ENCODE peak calls at places on chromosomes 4 and X, in eight cellular contexts. P is CD8-positive, alpha-beta T cell; W is hepatocyte; D is A549; F is uterus; Z is sigmoid colon; T is NB4; C is fibroblast of pulmonary artery. Y is an unnamed sample.

GRCh38 chrX:74534569-74535038 is 79.8 kb downstream of the RLIM start:
- DNase-seq in P (no peak), W (no peak), D (no peak), F (no peak), Z (no peak), T (peak; percentile 79), C (no peak), Y (peak; percentile 31)

GRCh38 chr4:876780-877179 is 50.9 kb upstream of the CPLX1 start:
- DNase-seq in P (no peak), W (no peak), D (no peak), F (no peak), Z (no peak), T (peak; percentile 44), C (no peak), Y (no peak)

GRCh38 chr4:108215055-108215454 is 46.3 kb upstream of the LEF1 start:
- DNase-seq in P (no peak), W (peak; percentile 35), D (no peak), F (no peak), Z (no peak), T (no peak), C (no peak), Y (no peak)

GRCh38 chr4:159540501-159540900 is 437.6 kb downstream of the RAPGEF2 start:
- DNase-seq in P (no peak), W (no peak), D (no peak), F (no peak), Z (no peak), T (no peak), C (no peak), Y (no peak)

GRCh38 chrX:102976793-102977495 is 39.9 kb downstream of the RAB40AL start:
- DNase-seq in P (no peak), W (no peak), D (no peak), F (no peak), Z (no peak), T (peak; percentile 88), C (peak; percentile 2), Y (peak; percentile 72)

GRCh38 chr4:7812191-7812860 is 127.3 kb downstream of the AFAP1 start:
- DNase-seq in P (no peak), W (no peak), D (no peak), F (no peak), Z (peak; percentile 47), T (no peak), C (peak; percentile 27), Y (no peak)

GRCh38 chr4:8355864-8356565 is 84.5 kb downstream of the ACOX3 start:
- DNase-seq in P (no peak), W (no peak), D (no peak), F (peak; percentile 27), Z (peak; percentile 77), T (no peak), C (peak; percentile 57), Y (peak; percentile 32)

GRCh38 chr4:142406917-142407501 is 439.1 kb downstream of the INPP4B start:
- DNase-seq in P (no peak), W (no peak), D (no peak), F (no peak), Z (no peak), T (no peak), C (no peak), Y (peak; percentile 30)

GRCh38 chr4:88230953-88231835 is 53.2 kb downstream of the PPM1K start:
- DNase-seq in P (no peak), W (no peak), D (no peak), F (peak; percentile 49), Z (no peak), T (no peak), C (peak; percentile 38), Y (peak; percentile 39)

GRCh38 chr4:137156807-137157206 is 375.5 kb downstream of the PCDH18 start:
- DNase-seq in P (no peak), W (no peak), D (no peak), F (no peak), Z (no peak), T (no peak), C (no peak), Y (peak; percentile 16)

GRCh38 chr4:137156054-137156453 is 376.2 kb downstream of the PCDH18 start:
- DNase-seq in P (no peak), W (no peak), D (no peak), F (no peak), Z (no peak), T (no peak), C (peak; percentile 56), Y (peak; percentile 86)
- H3K4me3 ChIP-seq in P (no peak overlapping the region), W (no peak overlapping the region), D (no peak overlapping the region), F (no peak overlapping the region), Z (no peak overlapping the region), T (no peak overlapping the region), C (no peak overlapping the region), Y (no peak overlapping the region)

DNA sequence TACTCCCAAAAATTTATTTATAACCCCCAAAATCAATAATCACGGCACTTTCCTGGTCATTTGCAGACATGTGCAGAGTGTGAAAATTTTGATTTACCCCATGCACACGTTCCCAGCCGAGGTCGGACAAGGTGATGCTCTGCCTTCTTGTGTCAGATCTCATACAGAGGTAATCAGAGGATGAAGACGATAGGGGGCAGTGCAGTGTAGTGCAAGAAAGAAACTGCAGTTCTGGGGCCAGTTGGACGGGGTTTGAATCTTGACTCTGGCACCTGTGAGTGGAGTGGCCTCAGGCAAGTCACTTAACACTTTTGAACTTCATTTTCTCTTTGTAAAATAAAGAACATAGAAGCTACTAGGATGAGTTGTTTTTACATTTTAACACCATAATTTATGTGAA is 88.4 kb downstream of the FRMPD3 start:
- DNase-seq in P (no peak), W (peak; percentile 60), D (peak; percentile 66), F (no peak), Z (no peak), T (peak; percentile 59), C (peak; percentile 61), Y (peak; percentile 65)
- TF ChIP-seq CTCF in P (no peak), W (peak; percentile 45), D (peak; percentile 59), F (no peak), Z (no peak), T (peak; percentile 59), C (peak; percentile 57), Y (peak; percentile 60)

GRCh38 chrX:130524476-130525194 is 122.8 kb downstream of the RBMX2 start:
- DNase-seq in P (no peak), W (no peak), D (no peak), F (no peak), Z (no peak), T (no peak), C (no peak), Y (no peak)
- H3K4me3 ChIP-seq in P (no peak overlapping the region), W (no peak overlapping the region), D (no peak overlapping the region), F (no peak overlapping the region), Z (peak overlapping the region; percentile 43), T (no peak overlapping the region), C (no peak overlapping the region), Y (no peak overlapping the region)

GRCh38 chr4:161256716-161257115 is 907.1 kb downstream of the FSTL5 start:
- DNase-seq in P (no peak), W (peak; percentile 7), D (peak; percentile 29), F (no peak), Z (no peak), T (peak; percentile 18), C (no peak), Y (no peak)
- TF ChIP-seq CTCF in P (no peak), W (peak; percentile 17), D (peak; percentile 61), F (no peak), Z (no peak), T (peak; percentile 3), C (no peak), Y (no peak)

GRCh38 chr4:84496356-84497219 is 2.5 kb downstream of the NKX6-1 start:
- DNase-seq in P (no peak), W (no peak), D (no peak), F (no peak), Z (no peak), T (no peak), C (peak; percentile 23), Y (no peak)
- H3K4me3 ChIP-seq in P (no peak overlapping the region), W (no peak overlapping the region), D (no peak overlapping the region), F (no peak overlapping the region), Z (no peak overlapping the region), T (no peak overlapping the region), C (no peak overlapping the region), Y (no peak overlapping the region)

DNA sequence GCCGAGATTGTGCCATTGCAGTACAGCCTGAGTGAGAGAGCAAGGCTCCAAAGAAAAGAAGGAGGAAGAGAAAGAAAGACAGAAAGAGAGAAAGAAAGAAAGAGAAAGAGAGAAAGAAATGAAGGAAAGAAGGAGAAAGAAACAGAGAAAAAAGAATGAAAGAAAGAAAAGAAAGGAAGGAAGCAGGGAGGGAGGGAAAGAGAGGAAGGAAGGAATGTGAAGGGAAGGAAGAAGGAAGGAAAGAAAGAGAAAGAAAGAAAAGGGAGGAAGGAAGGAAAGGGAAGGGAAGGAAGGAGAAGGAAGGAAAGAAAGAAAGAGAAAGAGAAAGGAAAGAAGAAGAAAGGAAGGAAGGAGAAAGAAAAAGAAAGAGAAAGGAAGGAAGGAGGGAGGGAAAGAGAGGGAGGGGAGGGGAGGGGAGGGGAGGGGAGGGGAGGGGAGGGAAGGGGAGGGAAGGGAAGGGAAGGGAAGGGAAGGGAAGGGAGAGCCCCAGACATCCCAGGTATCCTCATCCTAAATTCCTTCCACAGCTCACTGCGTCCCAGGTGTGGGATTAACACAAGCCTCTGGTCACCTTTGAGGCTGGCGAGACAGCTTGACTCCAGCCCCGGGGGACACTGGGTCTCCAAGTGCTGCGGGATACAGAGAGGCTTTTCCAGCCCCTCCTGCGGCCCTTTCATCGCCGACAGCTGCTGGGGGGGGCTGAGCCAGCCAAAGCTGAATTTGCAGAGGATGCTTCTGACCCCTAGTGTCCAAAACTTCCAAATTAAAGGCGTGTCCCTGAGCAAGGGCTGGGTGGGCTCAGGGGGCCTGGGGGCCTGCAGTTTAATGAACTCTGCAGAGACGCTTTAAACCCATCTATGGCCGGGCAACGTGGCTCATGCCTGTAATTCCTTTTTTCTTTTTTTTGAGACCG is 24.2 kb upstream of the CSF2RA start:
- DNase-seq in P (no peak), W (peak; percentile 28), D (peak; percentile 56), F (no peak), Z (no peak), T (peak; percentile 63), C (no peak), Y (no peak)
- TF ChIP-seq CTCF in P (no peak), W (peak; percentile 30), D (peak; percentile 54), F (no peak), Z (no peak), T (peak; percentile 15), C (no peak), Y (no peak)

GRCh38 chr4:6200011-6200921 is at the start of gene JAKMIP1:
- DNase-seq in P (peak; percentile 76), W (peak; percentile 88), D (peak; percentile 57), F (peak; percentile 42), Z (peak; percentile 75), T (no peak), C (peak; percentile 47), Y (peak; percentile 26)
- H3K4me3 ChIP-seq in P (peak within 1 kb of the TSS; percentile 37), W (peak within 1 kb of the TSS; percentile 77), D (peak within 1 kb of the TSS; percentile 62), F (peak within 1 kb of the TSS; percentile 32), Z (peak within 1 kb of the TSS; percentile 56), T (no peak within 1 kb of the TSS), C (peak within 1 kb of the TSS; percentile 31), Y (peak within 1 kb of the TSS; percentile 48)

Y was measured in fibroblast of the aortic adventitia.